ENCODE peak calls at places on chromosomes 3 and 15, in four cellular contexts. One of them, this sample, is unnamed.

GRCh38 chr3:153840487-153840886 is 280.7 kb upstream of the ARHGEF26 start:
- DNase-seq in endothelial cell: no peak
- DNase-seq in LoVo: no peak
- DNase-seq in T-cell: no peak
- DNase-seq in this sample: no peak

GRCh38 chr3:197001106-197001971 is 28.3 kb downstream of the MELTF start:
- DNase-seq in endothelial cell: no peak
- DNase-seq in T-cell: no peak
- DNase-seq in LoVo: no peak
- DNase-seq in this sample: no peak

GRCh38 chr3:154795582-154795981 is 284.5 kb upstream of the MME start:
- DNase-seq in endothelial cell: no peak
- DNase-seq in LoVo: no peak
- DNase-seq in T-cell: no peak
- DNase-seq in this sample: no peak

GRCh38 chr15:61715082-61715481 is 345.2 kb downstream of the VPS13C start:
- DNase-seq in LoVo: no peak
- DNase-seq in endothelial cell: no peak
- DNase-seq in T-cell: no peak
- DNase-seq in this sample: no peak

GRCh38 chr3:61080737-61081445 is 170.4 kb downstream of the FHIT start:
- DNase-seq in LoVo: no peak
- DNase-seq in endothelial cell: no peak
- DNase-seq in T-cell: no peak
- DNase-seq in this sample: no peak

GRCh38 chr3:8486945-8487344 is 14.7 kb upstream of the LMCD1 start:
- DNase-seq in LoVo: no peak
- DNase-seq in endothelial cell: no peak
- DNase-seq in T-cell: no peak
- DNase-seq in this sample: no peak

GRCh38 chr15:85059734-85060133 is 78.1 kb downstream of the PDE8A start:
- DNase-seq in LoVo: no peak
- DNase-seq in T-cell: no peak
- DNase-seq in endothelial cell: no peak
- DNase-seq in this sample: no peak

GRCh38 chr3:151787626-151788025 is 26.3 kb upstream of the AADAC start:
- DNase-seq in endothelial cell: no peak
- DNase-seq in T-cell: no peak
- DNase-seq in LoVo: no peak
- DNase-seq in this sample: no peak

GRCh38 chr3:128342701-128343180 is 123.9 kb downstream of the DNAJB8 start:
- DNase-seq in T-cell: no peak
- DNase-seq in LoVo: no peak
- DNase-seq in endothelial cell: no peak
- DNase-seq in this sample: no peak

GRCh38 chr3:100040446-100040845 is 73.9 kb downstream of the FILIP1L start:
- DNase-seq in LoVo: no peak
- DNase-seq in endothelial cell: no peak
- DNase-seq in T-cell: no peak
- DNase-seq in this sample: no peak

GRCh38 chr3:50299929-50300680 is 900 bp upstream of the HYAL3 start:
- DNase-seq in T-cell: no peak
- DNase-seq in endothelial cell: no peak
- DNase-seq in LoVo: no peak
- DNase-seq in this sample: no peak

GRCh38 chr3:177968891-177969290 is 567.3 kb upstream of the KCNMB2 start:
- DNase-seq in endothelial cell: no peak
- DNase-seq in T-cell: no peak
- DNase-seq in LoVo: no peak
- DNase-seq in this sample: no peak

GRCh38 chr3:100002599-100003350 is 111.5 kb downstream of the FILIP1L start:
- DNase-seq in LoVo: peak; percentile 26
- DNase-seq in T-cell: no peak
- DNase-seq in endothelial cell: no peak
- DNase-seq in this sample: no peak

GRCh38 chr3:55006277-55006676 is 78.4 kb upstream of the LRTM1 start:
- DNase-seq in T-cell: no peak
- DNase-seq in LoVo: no peak
- DNase-seq in endothelial cell: no peak
- DNase-seq in this sample: no peak

This sample was measured in CD4-positive, alpha-beta T cell.